ENCODE peak calls at places on chromosomes 4 and X, in four cellular contexts. L is HL-60, B is GM12878, F is K562. R is an unnamed sample.

GRCh38 chr4:76758996-76759395 is 138.9 kb downstream of the SOWAHB start:
- DNase-seq in L (no peak), B (peak; percentile 17), F (no peak), R (no peak)

GRCh38 chrX:108018659-108019381 is 26.0 kb upstream of the VSIG1 start:
- DNase-seq in L (no peak), B (no peak), F (no peak), R (no peak)

GRCh38 chr4:37561196-37561802 is 124.9 kb downstream of the RELL1 start:
- DNase-seq in L (no peak), B (no peak), F (no peak), R (no peak)

GRCh38 chr4:87806520-87806919 is 7.2 kb downstream of the IBSP start:
- DNase-seq in L (no peak), B (no peak), F (no peak), R (no peak)

GRCh38 chrX:72020788-72021187 is 110.1 kb downstream of the NHSL2 start:
- DNase-seq in L (no peak), B (peak; percentile 26), F (no peak), R (peak; percentile 9)

GRCh38 chr4:96247096-96247495 is 407.2 kb downstream of the PDHA2 start:
- DNase-seq in L (no peak), B (no peak), F (no peak), R (no peak)

GRCh38 chrX:86171366-86171765 is 23.1 kb downstream of the DACH2 start:
- DNase-seq in L (no peak), B (no peak), F (no peak), R (no peak)

GRCh38 chrX:34598360-34598759 is 58.7 kb downstream of the TMEM47 start:
- DNase-seq in L (no peak), B (no peak), F (no peak), R (no peak)

GRCh38 chr4:12897954-12898353 is 586.2 kb downstream of the RAB28 start:
- DNase-seq in L (no peak), B (no peak), F (no peak), R (no peak)

GRCh38 chrX:47311857-47312774 is 58.3 kb upstream of the ZNF157 start:
- DNase-seq in L (peak; percentile 11), B (no peak), F (peak; percentile 43), R (peak; percentile 14)

GRCh38 chrX:68648960-68649359 is 1.5 kb downstream of the STARD8 start:
- DNase-seq in L (no peak), B (no peak), F (no peak), R (no peak)

GRCh38 chr4:25970691-25971427 is 56.8 kb downstream of the SMIM20 start:
- DNase-seq in L (no peak), B (no peak), F (no peak), R (no peak)

GRCh38 chr4:11497212-11497806 is 68.6 kb upstream of the HS3ST1 start:
- DNase-seq in L (peak; percentile 17), B (no peak), F (no peak), R (no peak)
- TF ChIP-seq SPI1 in L (no peak), B (no peak), F (no peak), R (no peak)

DNA sequence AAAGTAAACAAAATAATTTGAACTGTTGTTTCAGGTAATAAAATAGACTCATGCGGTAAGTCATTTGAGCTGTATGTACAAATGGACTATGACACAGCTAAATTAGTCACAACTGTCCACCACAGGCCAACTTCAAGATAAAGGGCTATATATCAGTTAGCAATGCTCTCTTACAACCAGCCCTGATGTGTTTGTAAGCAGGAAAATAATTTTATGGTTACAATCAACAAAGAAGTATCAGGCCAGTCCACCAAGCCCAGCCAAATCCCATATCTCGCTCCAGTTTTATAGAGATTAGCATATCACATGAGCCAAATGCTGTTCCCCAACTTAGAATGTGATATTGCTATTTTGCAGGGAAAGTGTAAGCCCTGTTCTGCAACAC is 511 bp upstream of the DUSP21 start:
- DNase-seq in L (no peak), B (no peak), F (peak; percentile 10), R (no peak)
- TF ChIP-seq SPI1 in L (no peak), B (no peak), F (no peak), R (no peak)

GRCh38 chrX:155995476-155995875 is 2.0 kb upstream of the IL9R start:
- DNase-seq in L (no peak), B (no peak), F (no peak), R (no peak)

GRCh38 chrX:155998761-155999510 is 1.4 kb downstream of the IL9R start:
- DNase-seq in L (no peak), B (no peak), F (no peak), R (no peak)

GRCh38 chrX:155998116-155998515 is 620 bp downstream of the IL9R start:
- DNase-seq in L (no peak), B (no peak), F (no peak), R (no peak)

GRCh38 chrX:155997436-155997835 is at the start of gene IL9R:
- DNase-seq in L (no peak), B (peak; percentile 15), F (peak; percentile 19), R (no peak)

DNA sequence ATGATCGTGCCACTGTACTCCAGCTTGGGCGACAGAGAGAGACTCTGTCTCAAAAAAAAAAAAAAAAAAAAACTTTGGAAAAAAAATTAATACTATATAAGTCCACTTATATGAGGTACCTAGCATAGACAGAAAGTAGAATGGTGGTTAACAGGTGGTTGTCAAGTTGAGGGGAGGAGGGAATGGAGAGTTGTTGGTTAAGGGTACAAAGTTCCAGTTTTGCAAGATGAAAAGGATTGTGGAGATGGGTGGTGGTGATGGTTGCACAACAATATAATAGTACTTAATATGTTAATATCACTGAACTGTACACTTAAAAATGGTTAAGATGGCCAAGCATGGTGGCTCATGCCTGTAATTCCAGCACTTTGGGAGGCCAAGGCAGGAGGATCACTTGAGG is 4.1 kb upstream of the IL9R start:
- DNase-seq in L (no peak), B (no peak), F (no peak), R (no peak)
- TF ChIP-seq SPI1 in L (no peak), B (no peak), F (no peak), R (no peak)

DNA sequence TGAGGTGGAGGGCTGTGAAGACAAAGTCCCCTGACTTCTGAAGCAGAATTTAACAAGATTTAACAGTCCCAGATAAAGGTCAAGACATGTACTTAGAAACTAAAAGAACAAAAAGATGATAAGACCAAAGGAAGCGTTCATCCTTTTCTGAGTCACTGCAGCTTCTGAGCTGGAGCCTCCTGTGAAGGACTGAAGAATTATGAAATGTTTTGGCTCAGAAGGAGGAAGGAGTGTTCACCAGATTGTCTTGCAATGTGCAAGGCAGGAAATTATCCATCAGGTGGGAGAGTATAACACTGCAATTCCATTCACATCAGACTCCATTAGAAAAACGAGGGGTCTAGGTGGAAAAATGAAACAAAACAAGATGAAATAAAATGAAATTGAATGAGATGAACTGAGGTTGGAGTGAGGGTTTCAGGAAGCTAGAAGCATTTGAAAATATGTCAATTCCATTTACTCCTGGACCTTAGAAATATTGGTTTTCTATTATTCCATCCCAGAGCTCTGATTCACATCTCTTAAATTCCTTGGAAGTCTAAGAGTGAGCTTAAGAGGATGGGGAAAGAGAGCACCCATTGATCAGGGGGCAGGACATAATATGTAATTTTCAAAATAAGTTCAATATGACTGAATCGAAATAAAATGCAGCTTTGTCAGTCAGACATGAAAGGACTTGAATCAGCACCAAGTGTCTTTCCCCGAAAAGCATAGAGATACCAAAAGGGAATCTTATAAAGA is 186.1 kb upstream of the LNX1 start:
- DNase-seq in L (peak; percentile 7), B (no peak), F (no peak), R (no peak)
- TF ChIP-seq SPI1 in L (no peak), B (no peak), F (no peak), R (no peak)

GRCh38 chrX:39755152-39756032 is 342.4 kb downstream of the BCOR start:
- DNase-seq in L (no peak), B (no peak), F (peak; percentile 75), R (no peak)
- TF ChIP-seq SPI1 in L (no peak), B (no peak), F (peak; percentile 4), R (no peak)

DNA sequence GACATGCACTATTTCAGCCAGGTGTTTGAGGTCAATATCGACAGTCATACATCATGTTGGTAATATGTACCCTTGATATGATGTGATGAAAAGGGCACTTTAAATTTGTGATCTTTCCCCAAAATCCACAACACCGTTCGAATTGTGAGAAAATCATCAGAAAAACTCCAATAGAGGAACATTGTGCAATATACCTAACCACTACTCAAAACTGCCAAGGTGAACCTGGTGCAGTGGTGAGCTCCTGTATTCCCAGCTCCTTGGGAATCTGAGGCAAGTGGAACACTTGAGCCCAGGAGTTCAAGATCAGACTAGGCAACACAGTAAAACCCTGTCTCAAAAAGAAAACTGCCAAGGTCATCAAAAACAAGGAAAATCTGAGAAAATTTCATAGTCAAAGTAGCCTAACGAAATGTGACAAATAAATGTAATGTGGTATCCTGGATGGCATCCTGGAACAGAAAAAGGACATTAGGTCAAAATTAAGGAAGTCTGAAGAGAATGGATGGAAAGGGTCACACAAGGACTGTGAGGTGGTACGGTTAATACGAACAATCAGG is 55.6 kb upstream of the LSM6 start:
- DNase-seq in L (no peak), B (no peak), F (no peak), R (no peak)
- TF ChIP-seq SPI1 in L (no peak), B (no peak), F (no peak), R (no peak)

GRCh38 chr4:143185253-143186107 is 763 bp downstream of the USP38 start:
- DNase-seq in L (no peak), B (no peak), F (no peak), R (no peak)
- TF ChIP-seq SPI1 in L (no peak), B (no peak), F (no peak), R (no peak)

DNA sequence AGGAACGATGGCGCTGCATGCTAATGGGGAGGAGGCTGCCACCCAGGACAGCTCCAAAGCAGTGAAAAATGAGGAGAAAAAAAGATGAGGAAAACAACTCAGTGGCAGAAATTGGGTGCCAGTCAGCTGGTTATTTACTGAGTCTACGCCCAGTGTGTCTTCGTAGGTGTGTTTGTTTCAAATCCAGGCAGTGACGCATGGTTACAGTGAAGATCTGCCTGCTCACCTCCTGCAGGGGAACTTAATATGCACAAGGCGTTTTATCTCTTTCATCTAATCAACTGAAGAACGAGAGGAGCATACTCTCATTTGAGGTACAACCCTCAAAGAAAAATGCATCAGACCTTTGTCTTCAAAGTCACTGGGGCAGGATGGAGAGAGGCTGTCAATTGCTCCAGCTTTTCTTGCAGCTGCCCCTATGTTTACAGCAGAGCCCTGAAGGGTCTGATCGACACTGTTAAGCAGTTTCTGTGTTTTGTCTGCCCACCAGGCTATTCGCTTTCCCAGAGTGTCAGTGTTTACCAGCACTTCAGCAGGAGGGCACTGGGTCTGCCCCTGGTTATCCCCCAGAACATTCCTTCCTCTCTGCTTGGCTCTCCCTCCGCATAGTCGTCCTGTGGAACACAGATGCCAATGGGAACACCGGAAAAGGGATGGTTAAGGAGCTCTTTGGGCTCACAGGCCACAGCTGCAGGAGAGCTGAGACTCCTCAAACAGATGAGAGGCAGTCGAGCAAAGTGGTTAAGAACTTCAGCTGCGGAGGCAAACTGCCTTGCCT is 71.1 kb upstream of the FBXW7 start:
- DNase-seq in L (no peak), B (no peak), F (no peak), R (no peak)
- TF ChIP-seq SPI1 in L (no peak), B (no peak), F (no peak), R (no peak)